ENCODE peak calls at places on chromosomes 3 and 15, in five cellular contexts. N is GM23248, A is iPS DF 6.9, X is brain microvascular endothelial cell, Z is HepG2. F is an unnamed sample.

GRCh38 chr15:50556642-50557371 is 10.3 kb upstream of the USP50 start:
- DNase-seq in N (no peak), A (no peak), X (no peak), Z (no peak), F (no peak)

GRCh38 chr3:177813322-177813721 is 616.0 kb upstream of the TBL1XR1 start:
- DNase-seq in N (no peak), A (no peak), X (no peak), Z (peak; percentile 23), F (no peak)

GRCh38 chr3:59235221-59236012 is 185.6 kb upstream of the CFAP20DC start:
- DNase-seq in N (peak; percentile 33), A (no peak), X (no peak), Z (no peak), F (no peak)

GRCh38 chr15:82137261-82137660 is 91.4 kb upstream of the MEX3B start:
- DNase-seq in N (no peak), A (no peak), X (peak; percentile 41), Z (no peak), F (no peak)

GRCh38 chr3:46866720-46867549 is 3.7 kb upstream of the MYL3 start:
- DNase-seq in N (peak; percentile 64), A (no peak), X (peak; percentile 27), Z (peak; percentile 39), F (peak; percentile 91)

GRCh38 chr3:193960485-193961172 is 175.3 kb upstream of the HES1 start:
- DNase-seq in N (peak; percentile 42), A (no peak), X (no peak), Z (no peak), F (no peak)

GRCh38 chr3:24963762-24964625 is 464.1 kb upstream of the RARB start:
- DNase-seq in N (peak; percentile 50), A (no peak), X (peak; percentile 41), Z (peak; percentile 15), F (no peak)

GRCh38 chr3:120846073-120846472 is 61.9 kb upstream of the STXBP5L start:
- DNase-seq in N (no peak), A (peak; percentile 39), X (no peak), Z (no peak), F (no peak)

GRCh38 chr3:188706176-188706575 is 465.6 kb upstream of the TPRG1 start:
- DNase-seq in N (peak; percentile 44), A (no peak), X (no peak), Z (no peak), F (no peak)

GRCh38 chr3:185824467-185825378 is at the start of gene IGF2BP2:
- DNase-seq in N (peak; percentile 92), A (no peak), X (peak; percentile 68), Z (peak; percentile 74), F (peak; percentile 86)

GRCh38 chr15:73965730-73966103 is 26.4 kb downstream of the STOML1 start:
- DNase-seq in N (peak; percentile 74), A (no peak), X (no peak), Z (no peak), F (no peak)

GRCh38 chr3:81778678-81779182 is 17.3 kb upstream of the GBE1 start:
- DNase-seq in N (no peak), A (no peak), X (no peak), Z (no peak), F (no peak)

GRCh38 chr3:39989746-39990145 is 180.3 kb downstream of the MYRIP start:
- DNase-seq in N (no peak), A (no peak), X (no peak), Z (no peak), F (no peak)

GRCh38 chr15:33679065-33679464 is 289.2 kb upstream of the CHRM5 start:
- DNase-seq in N (peak; percentile 37), A (no peak), X (no peak), Z (no peak), F (no peak)

GRCh38 chr3:114365909-114366308 is 72.1 kb downstream of the TIGIT start:
- DNase-seq in N (no peak), A (no peak), X (no peak), Z (no peak), F (no peak)

GRCh38 chr3:114364806-114365205 is 71.0 kb downstream of the TIGIT start:
- DNase-seq in N (no peak), A (no peak), X (no peak), Z (no peak), F (no peak)

GRCh38 chr3:114365268-114365667 is 71.4 kb downstream of the TIGIT start:
- DNase-seq in N (no peak), A (no peak), X (no peak), Z (no peak), F (no peak)

GRCh38 chr3:114362815-114363214 is 69.0 kb downstream of the TIGIT start:
- DNase-seq in N (peak; percentile 68), A (no peak), X (no peak), Z (peak; percentile 11), F (no peak)

GRCh38 chr3:114363554-114364202 is 69.8 kb downstream of the TIGIT start:
- DNase-seq in N (peak; percentile 93), A (no peak), X (peak; percentile 76), Z (no peak), F (no peak)
- H3K27ac ChIP-seq in N (peak overlapping the region; percentile 74), A (no peak overlapping the region), X (no peak overlapping the region), Z (no peak overlapping the region), F (no peak overlapping the region)

DNA sequence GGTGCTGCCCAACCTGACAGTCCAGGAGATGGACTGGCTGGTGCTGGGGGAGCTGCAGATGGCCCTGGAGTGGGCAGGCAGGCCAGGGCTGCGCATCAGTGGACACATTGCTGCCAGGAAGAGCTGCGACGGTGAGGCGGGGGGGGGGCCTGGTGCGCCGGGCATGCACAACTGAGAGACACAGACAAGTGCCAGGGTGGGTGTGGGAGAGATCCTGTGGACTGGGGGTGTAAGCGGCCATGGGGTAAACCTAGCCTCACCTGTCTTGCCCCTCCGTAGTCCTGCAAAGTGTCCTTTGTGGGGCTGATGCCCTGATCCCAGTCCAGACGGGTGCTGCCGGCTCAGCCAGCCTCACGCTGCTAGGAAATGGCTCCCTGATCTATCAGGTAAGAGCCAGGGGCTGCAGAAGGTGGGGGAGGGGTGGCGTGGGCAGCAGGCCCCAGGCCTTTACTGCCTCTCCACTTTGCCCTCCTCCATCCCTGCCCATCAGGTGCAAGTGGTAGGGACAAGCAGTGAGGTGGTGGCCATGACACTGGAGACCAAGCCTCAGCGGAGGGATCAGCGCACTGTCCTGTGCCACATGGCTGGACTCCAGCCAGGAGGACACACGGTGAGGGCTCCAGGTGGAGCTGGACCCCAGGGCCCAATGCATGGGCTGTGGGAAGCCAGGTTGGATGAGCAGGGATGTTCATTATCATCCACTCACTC is 3.3 kb downstream of the CHRD start:
- DNase-seq in N (no peak), A (no peak), X (no peak), Z (no peak), F (no peak)
- H3K27me3 ChIP-seq in N (peaks cover 28% of the 10 kb centered on the region), A (peaks cover 29% of the 10 kb centered on the region), X (peaks cover 34% of the 10 kb centered on the region), Z (no peaks in the 10 kb centered on the region), F (peaks cover 21% of the 10 kb centered on the region)

DNA sequence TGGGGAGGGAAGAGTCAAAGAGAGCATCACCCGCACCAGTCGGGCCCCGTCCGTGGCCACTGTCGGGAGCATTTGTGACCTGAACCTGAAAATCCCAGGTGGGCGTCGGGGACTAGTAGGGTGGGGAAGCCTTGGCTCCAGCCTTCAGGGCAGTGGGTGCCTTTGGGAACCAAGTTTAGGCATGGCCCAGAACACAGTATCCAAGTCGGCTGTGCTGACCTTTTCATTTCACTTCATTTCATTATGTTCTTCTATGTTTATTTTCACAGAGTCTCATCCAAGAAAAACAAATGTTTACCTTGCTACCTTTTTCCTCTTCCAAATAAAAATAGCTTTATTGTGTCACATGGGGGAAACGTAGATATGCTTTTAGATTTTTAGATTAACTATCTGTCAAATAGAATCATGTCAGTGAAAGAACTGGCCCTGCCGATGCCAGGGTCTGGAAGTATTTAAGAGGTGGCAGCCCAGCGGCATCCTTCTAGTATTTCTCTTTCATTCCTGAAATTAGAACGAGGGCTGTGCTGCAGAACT is 60.6 kb downstream of the DNASE1L3 start:
- DNase-seq in N (no peak), A (no peak), X (no peak), Z (no peak), F (no peak)
- H3K27ac ChIP-seq in N (no peak overlapping the region), A (no peak overlapping the region), X (no peak overlapping the region), Z (no peak overlapping the region), F (no peak overlapping the region)

GRCh38 chr3:145798005-145798404 is 363.0 kb downstream of the PLOD2 start:
- DNase-seq in N (no peak), A (no peak), X (no peak), Z (no peak), F (no peak)
- H3K27me3 ChIP-seq in N (no peaks in the 10 kb centered on the region), A (no peaks in the 10 kb centered on the region), X (no peaks in the 10 kb centered on the region), Z (no peaks in the 10 kb centered on the region), F (no peaks in the 10 kb centered on the region)

GRCh38 chr3:115659253-115659652 is 35.9 kb downstream of the GAP43 start:
- DNase-seq in N (peak; percentile 24), A (no peak), X (no peak), Z (no peak), F (no peak)

GRCh38 chr3:115658032-115658336 is 34.7 kb downstream of the GAP43 start:
- DNase-seq in N (no peak), A (no peak), X (no peak), Z (no peak), F (no peak)

GRCh38 chr3:115655761-115656282 is 32.5 kb downstream of the GAP43 start:
- DNase-seq in N (peak; percentile 16), A (no peak), X (no peak), Z (no peak), F (no peak)

GRCh38 chr3:115658337-115659181 is 35.2 kb downstream of the GAP43 start:
- DNase-seq in N (peak; percentile 94), A (peak; percentile 64), X (peak; percentile 81), Z (peak; percentile 28), F (peak; percentile 88)

DNA sequence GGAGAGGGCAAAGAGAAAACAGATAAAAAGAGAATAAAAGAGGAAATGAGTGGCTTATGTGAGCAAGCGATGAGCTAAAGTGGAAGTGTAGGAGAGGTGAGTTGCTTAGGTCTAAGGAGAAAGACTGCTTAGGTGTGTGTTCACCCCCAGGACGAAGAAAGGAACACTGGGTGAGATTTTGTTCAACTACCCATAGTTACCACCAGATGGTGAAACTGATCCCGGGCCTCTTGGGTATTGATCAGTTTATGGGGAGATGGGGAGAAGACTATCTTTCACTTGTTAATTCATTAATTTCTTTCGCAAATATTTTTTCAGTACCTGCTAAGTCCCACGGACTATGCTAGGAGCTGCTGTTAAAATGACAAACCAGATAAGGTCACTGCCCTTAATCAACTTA is 33.9 kb downstream of the GAP43 start:
- DNase-seq in N (no peak), A (peak; percentile 4), X (no peak), Z (no peak), F (no peak)
- H3K27ac ChIP-seq in N (peak overlapping the region; percentile 94), A (no peak overlapping the region), X (no peak overlapping the region), Z (no peak overlapping the region), F (no peak overlapping the region)